ENCODE peak calls at places on chromosome 19, in five cellular contexts. R, L, D, M and O are unnamed samples.

GRCh38 chr19:42531313-42531712 is 3.0 kb upstream of the CEACAM1 start:
- DNase-seq in L (no peak), R (no peak), D (no peak), M (peak), O (no peak)

GRCh38 chr19:29708553-29709439 is 6.3 kb downstream of the C19orf12 start:
- DNase-seq in M (no peak), R (no peak), D (peak), L (peak), O (no peak)

GRCh38 chr19:7690779-7691258 is 10.2 kb downstream of the TRAPPC5 start:
- DNase-seq in R (no peak), L (no peak), M (no peak), D (no peak), O (no peak)

GRCh38 chr19:48501961-48502719 is 9.5 kb downstream of the LMTK3 start:
- DNase-seq in M (no peak), R (no peak), D (peak), L (peak), O (peak)

GRCh38 chr19:2385053-2385721 is 25.1 kb downstream of the TMPRSS9 start:
- DNase-seq in M (no peak), L (peak), R (peak), D (peak), O (peak)

GRCh38 chr19:46714523-46715106 is 2.3 kb downstream of the PRKD2 start:
- DNase-seq in L (no peak), M (no peak), R (peak), D (no peak), O (no peak)

GRCh38 chr19:39132344-39132969 is 6.9 kb downstream of the PAK4 start:
- DNase-seq in M (no peak), L (no peak), D (no peak), R (peak), O (no peak)

GRCh38 chr19:54470991-54471782 is 1.9 kb downstream of the CDC42EP5 start:
- DNase-seq in R (peak), L (peak), D (no peak), M (peak), O (no peak)

GRCh38 chr19:42032428-42032827 is 37.6 kb downstream of the GRIK5 start:
- DNase-seq in M (no peak), R (no peak), D (no peak), L (no peak), O (peak)

GRCh38 chr19:3708207-3708931 is at the start of gene TJP3:
- DNase-seq in L (no peak), R (no peak), D (peak), M (no peak), O (no peak)
- H3K4me3 ChIP-seq in L (no peak), R (no peak), D (peak), M (no peak), O (no peak)

GRCh38 chr19:55673465-55673864 is 1.6 kb upstream of the EPN1 start:
- DNase-seq in R (no peak), L (no peak), D (no peak), M (no peak), O (peak)

GRCh38 chr19:55670280-55671053 is 4.6 kb upstream of the EPN1 start:
- DNase-seq in D (no peak), L (no peak), M (no peak), R (peak), O (no peak)

GRCh38 chr19:55673889-55674288 is 1.1 kb upstream of the EPN1 start:
- DNase-seq in M (no peak), R (no peak), L (no peak), D (no peak), O (no peak)

GRCh38 chr19:55671054-55671378 is 4.0 kb upstream of the EPN1 start:
- DNase-seq in R (no peak), L (no peak), M (no peak), D (no peak), O (no peak)

GRCh38 chr19:55672418-55672817 is 2.6 kb upstream of the EPN1 start:
- DNase-seq in D (no peak), M (no peak), R (no peak), L (peak), O (no peak)
- H3K4me3 ChIP-seq in D (no peak), M (no peak), R (no peak), L (no peak), O (no peak)

GRCh38 chr19:11721681-11722080 is 17.1 kb downstream of the ZNF823 start:
- DNase-seq in L (no peak), R (no peak), M (no peak), D (no peak), O (no peak)
- H3K4me3 ChIP-seq in L (no peak), R (no peak), M (no peak), D (no peak), O (peak)

GRCh38 chr19:6239401-6239844 is 40.4 kb downstream of the MLLT1 start:
- DNase-seq in D (no peak), M (no peak), R (peak), L (peak), O (no peak)
- H3K4me3 ChIP-seq in D (no peak), M (no peak), R (no peak), L (no peak), O (no peak)

DNA sequence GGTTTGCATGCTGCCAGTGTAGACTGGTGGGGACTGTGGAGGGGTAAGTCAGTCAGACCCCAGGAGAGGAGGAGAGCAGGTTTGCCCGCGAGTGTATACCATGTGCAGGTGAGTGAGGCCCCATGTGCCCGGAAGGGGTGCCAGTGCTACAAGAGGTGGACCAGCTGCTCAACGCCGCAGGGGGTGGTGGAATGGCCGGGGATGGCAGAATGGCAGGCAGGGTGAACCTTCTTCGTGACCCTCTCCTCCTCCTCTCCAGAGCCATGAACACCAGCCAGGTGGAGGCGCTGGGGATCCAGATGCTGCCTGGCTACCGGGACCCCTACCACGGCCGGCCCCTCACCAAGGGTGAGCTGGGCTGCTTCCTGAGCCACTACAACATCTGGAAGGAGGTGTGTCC is 22.2 kb downstream of the COLGALT1 start:
- DNase-seq in M (no peak), D (no peak), R (no peak), L (no peak), O (no peak)
- H3K4me3 ChIP-seq in M (no peak), D (no peak), R (no peak), L (no peak), O (no peak)

GRCh38 chr19:17556995-17557394 is 1.5 kb downstream of the COLGALT1 start:
- DNase-seq in L (no peak), R (no peak), M (no peak), D (no peak), O (no peak)
- H3K4me3 ChIP-seq in L (peak), R (peak), M (no peak), D (no peak), O (no peak)